ENCODE peak calls at places on chromosomes 13 and 19, in four cellular contexts. Z, Q, Y and X are unnamed samples.

GRCh38 chr19:55206664-55207500 is 2.4 kb downstream of the PTPRH start:
- DNase-seq in Z (peak; percentile 89), Y (no peak), Q (peak; percentile 88), X (peak; percentile 60)

GRCh38 chr13:49821216-49821820 is 28.8 kb upstream of the KPNA3 start:
- DNase-seq in Y (no peak), Q (no peak), Z (no peak), X (no peak)

GRCh38 chr19:12825259-12826131 is 8.9 kb downstream of the RTBDN start:
- DNase-seq in Q (no peak), Y (no peak), Z (no peak), X (peak; percentile 68)

GRCh38 chr19:35135389-35135909 is 590 bp upstream of the LGI4 start:
- DNase-seq in Z (no peak), Y (no peak), Q (peak; percentile 87), X (peak; percentile 94)

GRCh38 chr19:5826531-5827341 is 12.8 kb downstream of the FUT6 start:
- DNase-seq in Q (peak; percentile 78), Z (peak; percentile 84), Y (no peak), X (peak; percentile 45)

GRCh38 chr19:11685676-11686650 is 52.8 kb downstream of the ZNF823 start:
- DNase-seq in Y (no peak), Q (no peak), Z (peak; percentile 39), X (no peak)

GRCh38 chr13:71605744-71606143 is 261.3 kb downstream of the DACH1 start:
- DNase-seq in Q (no peak), Z (no peak), Y (no peak), X (no peak)

GRCh38 chr13:94798738-94799137 is 86.4 kb upstream of the SOX21 start:
- DNase-seq in Y (no peak), Z (no peak), Q (no peak), X (no peak)

GRCh38 chr13:66691149-66691548 is 539.0 kb downstream of the PCDH9 start:
- DNase-seq in Y (no peak), Z (no peak), Q (no peak), X (no peak)

GRCh38 chr13:102798653-102799543 is at the start of the genes BIVM and POGLUT2:
- DNase-seq in Y (peak; percentile 18), Z (peak; percentile 88), Q (peak; percentile 93), X (peak; percentile 80)

GRCh38 chr13:80712026-80712425 is 371.1 kb upstream of the SPRY2 start:
- DNase-seq in Z (no peak), Y (no peak), Q (no peak), X (no peak)

GRCh38 chr19:10321874-10322835 is 6.3 kb upstream of the FDX2 start:
- DNase-seq in Y (no peak), Z (no peak), Q (no peak), X (no peak)

GRCh38 chr13:112885242-112885781 is 83.7 kb upstream of the MCF2L start:
- DNase-seq in Q (no peak), Y (no peak), Z (no peak), X (no peak)

GRCh38 chr13:99415851-99416331 is 85.4 kb upstream of the TM9SF2 start:
- DNase-seq in Z (no peak), Q (no peak), Y (no peak), X (no peak)

GRCh38 chr13:48942131-48942530 is 33.6 kb upstream of the FNDC3A start:
- DNase-seq in Z (no peak), Q (no peak), Y (no peak), X (no peak)

GRCh38 chr13:20980420-20980819 is 77.9 kb upstream of the XPO4 start:
- DNase-seq in Q (no peak), Z (no peak), Y (no peak), X (no peak)

GRCh38 chr13:32009362-32009761 is 22.2 kb upstream of the FRY start:
- DNase-seq in Q (no peak), Z (no peak), Y (no peak), X (no peak)

GRCh38 chr19:3480383-3481091 is at the start of gene SMIM24:
- DNase-seq in Y (no peak), Q (no peak), Z (no peak), X (no peak)

GRCh38 chr19:23402388-23402787 is 7.1 kb upstream of the ZNF91 start:
- DNase-seq in Y (no peak), Q (no peak), Z (no peak), X (no peak)

GRCh38 chr19:18503971-18504885 is 17.6 kb downstream of the ELL start:
- DNase-seq in Z (no peak), Y (no peak), Q (no peak), X (no peak)

GRCh38 chr19:517721-518136 is 10.4 kb downstream of the TPGS1 start:
- DNase-seq in Y (no peak), Q (no peak), Z (no peak), X (no peak)

GRCh38 chr19:516884-517424 is 9.7 kb downstream of the TPGS1 start:
- DNase-seq in Q (no peak), Z (no peak), Y (no peak), X (no peak)

GRCh38 chr19:519449-519865 is 12.1 kb upstream of the CDC34 start:
- DNase-seq in Q (no peak), Z (no peak), Y (no peak), X (no peak)

GRCh38 chr19:522726-523125 is 8.8 kb upstream of the CDC34 start:
- DNase-seq in Y (no peak), Z (no peak), Q (no peak), X (no peak)

DNA sequence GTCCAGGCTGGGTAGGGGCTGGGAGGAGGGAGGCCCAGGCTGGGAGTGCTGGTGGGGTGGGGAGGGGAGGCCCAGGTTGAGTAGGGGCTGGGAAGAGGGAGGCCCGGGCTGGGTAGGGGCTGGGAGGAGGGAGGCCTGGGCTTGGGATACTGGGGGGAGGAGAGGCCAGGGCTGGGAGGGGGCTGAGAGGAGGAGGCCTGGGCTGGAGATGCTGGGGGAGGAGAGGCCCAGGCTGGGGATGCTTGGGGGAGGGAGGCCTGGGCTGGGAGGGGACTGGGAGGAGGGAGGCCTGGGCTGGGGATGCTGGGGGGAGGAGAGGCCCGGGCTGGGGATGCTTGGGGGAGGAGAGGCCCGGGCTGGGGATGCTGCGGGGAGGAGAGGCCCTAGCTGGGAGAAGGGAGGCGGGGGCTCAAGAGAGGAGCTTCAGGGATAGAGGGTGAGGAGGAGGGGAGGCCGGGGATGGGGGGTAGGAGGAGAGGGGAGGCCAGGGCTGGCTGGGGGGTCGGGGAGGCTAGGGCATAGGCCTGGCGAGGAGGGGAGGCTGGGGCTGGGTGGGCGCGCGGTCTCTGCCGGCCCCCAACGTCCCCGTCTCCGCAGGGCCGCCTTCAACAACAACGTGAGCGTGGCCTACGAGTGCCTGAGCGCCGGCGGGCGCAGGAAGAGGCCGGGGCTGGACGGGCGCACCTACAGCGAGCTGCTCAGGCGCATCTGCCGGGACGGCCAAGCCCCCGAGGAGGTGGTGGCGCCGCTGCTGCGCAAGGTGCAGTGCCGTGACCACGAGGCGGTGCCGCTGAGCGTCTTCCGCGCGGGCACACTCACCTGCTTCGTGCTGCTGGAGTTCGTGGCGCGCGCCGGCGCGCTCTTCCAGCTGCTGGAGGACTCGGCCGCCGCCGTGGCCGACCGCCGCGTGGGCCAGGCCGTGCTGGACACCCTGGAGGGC is 11.3 kb downstream of the TPGS1 start:
- DNase-seq in Y (no peak), Q (no peak), Z (no peak), X (peak; percentile 40)
- TF ChIP-seq CTCF in Y (no peak), Q (no peak), Z (no peak), X (peak; percentile 49)

DNA sequence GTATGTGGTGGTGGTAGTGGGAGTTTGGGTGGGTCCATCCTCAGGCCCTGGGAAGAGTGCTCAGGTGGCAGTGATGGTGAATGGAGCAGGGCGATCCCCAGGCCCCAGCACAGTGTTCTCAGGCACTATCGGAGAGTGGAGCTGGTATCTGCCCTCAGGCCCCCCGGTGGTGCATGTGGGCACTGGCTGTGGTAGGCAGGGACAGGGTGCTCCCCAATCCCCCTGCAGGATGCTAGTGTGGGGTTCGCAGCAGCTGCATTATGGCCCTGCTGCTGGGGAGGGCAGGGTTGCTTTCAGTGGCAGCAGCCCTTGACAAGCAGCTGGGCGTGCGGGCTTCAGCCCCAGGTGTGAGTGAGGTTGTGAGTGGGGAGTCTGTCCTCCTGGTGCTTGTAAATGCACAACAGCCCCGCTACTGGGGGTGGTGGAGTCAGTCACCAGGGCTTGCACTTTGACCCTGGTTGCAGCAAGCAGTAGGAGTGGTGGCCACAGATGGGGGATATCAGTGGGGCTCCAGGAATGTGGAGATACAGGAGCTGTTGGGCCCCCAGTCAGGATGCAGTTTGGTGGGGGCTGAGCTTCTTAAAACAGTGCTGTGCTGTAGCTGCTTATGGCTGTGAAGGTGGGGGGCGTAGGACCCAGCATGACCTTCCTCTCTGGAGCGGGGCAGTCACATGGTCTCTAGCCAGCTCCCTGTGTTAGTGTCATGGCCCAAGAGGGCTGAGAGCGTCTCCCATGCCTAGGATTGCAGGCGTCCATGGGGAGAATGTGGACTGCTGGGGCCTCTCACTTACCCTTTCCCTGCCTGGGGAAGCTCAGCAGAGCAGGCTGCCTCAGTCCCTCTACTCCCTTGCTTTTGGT is 38.7 kb upstream of the ARHGEF7 start:
- DNase-seq in Y (no peak), Q (no peak), Z (no peak), X (no peak)
- TF ChIP-seq CTCF in Y (no peak), Q (no peak), Z (no peak), X (no peak)

DNA sequence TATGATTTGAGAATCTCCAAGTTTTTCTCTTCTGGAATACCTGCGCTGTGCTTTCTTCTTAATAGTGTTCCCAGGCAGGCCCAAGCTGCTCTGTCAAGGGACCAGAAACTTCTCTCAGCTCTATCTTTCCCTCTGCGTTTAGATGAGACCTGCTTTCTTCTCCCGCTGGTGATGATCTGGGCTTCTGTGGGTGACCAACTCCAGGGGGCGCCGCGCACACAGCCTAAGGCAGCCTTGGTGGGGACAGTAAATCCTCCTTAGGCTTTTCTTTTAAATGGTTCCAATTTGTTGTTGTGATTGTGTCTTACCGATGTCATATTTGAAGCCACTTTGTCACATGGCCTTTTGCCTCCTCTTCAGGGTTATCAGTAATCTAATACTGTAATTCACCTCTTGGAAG is 439.4 kb upstream of the KLF12 start:
- DNase-seq in Q (no peak), Z (no peak), Y (no peak), X (no peak)
- TF ChIP-seq CTCF in Q (no peak), Z (no peak), Y (no peak), X (no peak)

DNA sequence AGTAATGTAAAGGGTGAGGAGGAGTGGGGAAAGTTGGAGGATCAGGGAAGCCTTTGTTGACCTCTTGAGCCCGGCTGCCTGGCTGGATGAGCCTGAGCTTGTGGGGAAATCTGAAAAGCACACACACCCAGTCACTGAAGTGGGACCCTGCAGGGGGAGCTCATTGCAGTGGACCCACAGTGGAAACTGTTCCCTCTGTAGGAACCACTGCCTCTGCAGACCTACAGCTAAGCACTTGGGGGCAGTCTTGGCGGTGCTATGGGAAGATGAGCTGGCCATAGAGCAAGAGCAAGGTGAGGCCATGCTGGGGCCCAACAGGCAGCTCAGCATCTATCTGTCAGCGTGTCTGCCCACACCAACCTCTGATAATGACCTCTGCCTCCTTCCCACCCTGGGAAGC is 294.8 kb downstream of the TSHZ3 start:
- DNase-seq in Y (no peak), Q (peak; percentile 63), Z (no peak), X (no peak)
- TF ChIP-seq CTCF in Y (no peak), Q (peak; percentile 18), Z (peak; percentile 16), X (peak; percentile 54)

DNA sequence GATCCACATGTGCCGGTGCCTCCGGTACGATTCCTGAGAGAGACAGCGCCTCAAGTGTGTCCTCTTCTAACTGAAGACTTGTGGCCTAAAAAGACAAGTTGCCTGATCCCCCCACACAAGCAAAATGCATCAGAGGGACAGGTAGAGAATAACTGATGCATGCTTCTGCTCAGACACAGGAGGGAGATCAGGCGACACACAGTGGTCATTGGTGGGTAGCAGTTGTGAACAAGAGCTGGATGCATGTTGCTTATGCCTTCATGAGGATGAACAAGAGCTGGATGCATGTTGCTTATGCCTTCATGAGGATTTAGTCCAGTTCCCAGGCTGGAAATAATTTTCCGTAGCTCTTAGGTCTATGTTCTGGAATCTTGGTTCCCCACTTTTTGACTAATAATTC is 505.6 kb downstream of the MYO16 start:
- DNase-seq in Z (no peak), Q (no peak), Y (no peak), X (no peak)
- TF ChIP-seq CTCF in Z (no peak), Q (no peak), Y (no peak), X (peak; percentile 16)